ENCODE peak calls at places on chromosome 20, in eight cellular contexts. Q is thyroid gland, A is ascending aorta, J is BJ, E is choroid plexus epithelial cell, P is omental fat pad, K is fibroblast of lung, L is progenitor cell of endocrine pancreas. V is an unnamed sample.

GRCh38 chr20:54197621-54198604 is 10.0 kb upstream of the PFDN4 start:
- DNase-seq in Q (peak), A (no peak), J (no peak), E (peak), P (no peak), K (peak), L (no peak), V (peak)

GRCh38 chr20:61443541-61444126 is 191.6 kb downstream of the CDH4 start:
- DNase-seq in Q (no peak), A (no peak), J (no peak), E (no peak), P (no peak), K (peak), L (no peak), V (no peak)

GRCh38 chr20:60297649-60298048 is 339.4 kb downstream of the CDH26 start:
- DNase-seq in Q (peak), A (no peak), J (no peak), E (no peak), P (no peak), K (no peak), L (no peak), V (no peak)

GRCh38 chr20:33006776-33007375 is 628 bp upstream of the BPIFB2 start:
- DNase-seq in Q (no peak), A (no peak), J (no peak), E (no peak), P (no peak), K (no peak), L (no peak), V (no peak)

GRCh38 chr20:3712279-3712873 is at the start of gene SIGLEC1:
- DNase-seq in Q (no peak), A (peak), J (no peak), E (no peak), P (no peak), K (no peak), L (no peak), V (peak)

GRCh38 chr20:18527339-18527738 is 19.6 kb downstream of the SEC23B start:
- DNase-seq in Q (no peak), A (no peak), J (no peak), E (no peak), P (no peak), K (no peak), L (no peak), V (no peak)

GRCh38 chr20:32574296-32575226 is 10.6 kb downstream of the NOL4L start:
- DNase-seq in Q (no peak), A (no peak), J (peak), E (peak), P (no peak), K (peak), L (no peak), V (peak)

GRCh38 chr20:38434310-38434741 is 802 bp downstream of the SNHG17 start:
- DNase-seq in Q (peak), A (no peak), J (no peak), E (peak), P (no peak), K (peak), L (no peak), V (peak)

GRCh38 chr20:25408170-25408547 is 686 bp downstream of the GINS1 start:
- DNase-seq in Q (no peak), A (no peak), J (no peak), E (no peak), P (no peak), K (no peak), L (no peak), V (peak)

GRCh38 chr20:63367446-63368055 is 6.4 kb upstream of the CHRNA4 start:
- DNase-seq in Q (no peak), A (no peak), J (no peak), E (no peak), P (no peak), K (no peak), L (no peak), V (no peak)

GRCh38 chr20:62739581-62740285 is 31.1 kb downstream of the NTSR1 start:
- DNase-seq in Q (peak), A (no peak), J (no peak), E (no peak), P (no peak), K (no peak), L (no peak), V (peak)

GRCh38 chr20:22577515-22578220 is 6.7 kb downstream of the FOXA2 start:
- DNase-seq in Q (no peak), A (no peak), J (no peak), E (no peak), P (no peak), K (no peak), L (no peak), V (no peak)

GRCh38 chr20:5039255-5039657 is 37.9 kb upstream of the SLC23A2 start:
- DNase-seq in Q (no peak), A (no peak), J (no peak), E (no peak), P (no peak), K (no peak), L (no peak), V (peak)

GRCh38 chr20:64051532-64052325 is 2.3 kb upstream of the SOX18 start:
- DNase-seq in Q (peak), A (peak), J (no peak), E (no peak), P (no peak), K (no peak), L (no peak), V (no peak)

GRCh38 chr20:25063546-25063945 is 5.6 kb upstream of the ACSS1 start:
- DNase-seq in Q (no peak), A (no peak), J (no peak), E (no peak), P (no peak), K (no peak), L (no peak), V (no peak)

DNA sequence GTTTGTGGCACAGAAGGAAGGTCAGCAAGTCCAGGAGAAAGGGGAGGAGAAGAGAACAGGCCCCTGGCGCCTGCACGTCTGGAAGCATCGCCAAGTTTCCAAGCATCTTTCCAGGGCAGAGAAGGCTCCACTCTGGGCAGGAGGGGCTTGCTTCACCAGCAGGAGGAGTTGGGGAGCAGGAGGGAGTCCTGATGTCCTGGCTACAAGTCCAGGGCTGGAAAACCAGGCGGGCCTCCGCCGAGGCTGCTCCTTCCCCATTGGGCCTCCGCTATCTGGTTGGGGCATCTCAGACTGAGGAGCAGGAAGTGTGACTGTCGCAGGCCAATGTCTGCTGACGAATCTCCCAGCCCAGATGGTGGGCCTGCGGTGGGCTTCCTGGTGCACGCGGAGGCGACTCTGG is 421.9 kb downstream of the PREX1 start:
- DNase-seq in Q (no peak), A (no peak), J (no peak), E (no peak), P (no peak), K (peak), L (no peak), V (no peak)
- TF ChIP-seq CTCF in Q (no peak), A (no peak), J (no peak), E (peak), P (no peak), K (no peak), L (no peak), V (no peak)

DNA sequence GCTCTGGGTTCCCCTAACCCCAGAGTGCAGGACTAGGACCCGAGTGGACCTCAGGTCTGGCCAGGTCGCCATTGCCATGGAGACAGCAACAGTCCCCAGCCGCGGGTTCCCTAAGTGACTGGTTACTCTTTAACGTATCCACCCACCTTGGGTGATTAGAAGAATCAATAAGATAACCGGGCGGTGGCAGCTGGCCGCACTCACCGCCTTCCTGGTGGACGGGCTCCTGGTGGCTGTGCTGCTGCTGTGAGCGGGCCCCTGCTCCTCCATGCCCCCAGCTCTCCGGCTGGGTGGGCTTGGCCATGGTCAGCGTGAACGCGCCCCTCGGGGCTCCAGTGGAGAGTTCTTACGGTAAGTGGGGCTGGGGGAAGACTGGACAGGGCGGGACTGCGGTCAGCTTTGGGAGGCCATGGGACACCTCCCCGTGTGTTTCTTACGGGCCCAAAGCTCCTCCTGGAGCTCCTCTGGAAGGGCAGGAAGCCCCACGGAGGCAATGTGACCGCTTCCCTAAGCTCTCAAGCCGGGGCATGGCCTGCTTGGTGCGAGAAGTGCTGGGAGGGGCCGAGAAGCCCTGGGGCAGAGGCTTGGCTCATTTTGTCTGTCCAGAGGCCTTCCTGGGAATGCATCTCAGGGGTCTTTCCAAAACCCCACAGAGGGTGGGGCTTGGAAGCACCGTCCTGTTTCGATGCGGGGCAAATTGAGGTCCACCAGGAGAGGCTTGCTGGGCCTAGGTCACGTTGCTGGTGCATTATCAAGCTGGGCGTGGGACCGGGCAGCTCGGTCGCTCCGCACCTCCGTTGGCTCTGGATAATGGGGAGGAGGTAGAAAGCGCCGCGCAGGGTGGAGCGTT is at the start of gene HNF4A:
- DNase-seq in Q (no peak), A (no peak), J (no peak), E (no peak), P (no peak), K (no peak), L (peak), V (no peak)
- TF ChIP-seq CTCF in Q (no peak), A (no peak), J (no peak), E (no peak), P (no peak), K (no peak), L (no peak), V (no peak)

DNA sequence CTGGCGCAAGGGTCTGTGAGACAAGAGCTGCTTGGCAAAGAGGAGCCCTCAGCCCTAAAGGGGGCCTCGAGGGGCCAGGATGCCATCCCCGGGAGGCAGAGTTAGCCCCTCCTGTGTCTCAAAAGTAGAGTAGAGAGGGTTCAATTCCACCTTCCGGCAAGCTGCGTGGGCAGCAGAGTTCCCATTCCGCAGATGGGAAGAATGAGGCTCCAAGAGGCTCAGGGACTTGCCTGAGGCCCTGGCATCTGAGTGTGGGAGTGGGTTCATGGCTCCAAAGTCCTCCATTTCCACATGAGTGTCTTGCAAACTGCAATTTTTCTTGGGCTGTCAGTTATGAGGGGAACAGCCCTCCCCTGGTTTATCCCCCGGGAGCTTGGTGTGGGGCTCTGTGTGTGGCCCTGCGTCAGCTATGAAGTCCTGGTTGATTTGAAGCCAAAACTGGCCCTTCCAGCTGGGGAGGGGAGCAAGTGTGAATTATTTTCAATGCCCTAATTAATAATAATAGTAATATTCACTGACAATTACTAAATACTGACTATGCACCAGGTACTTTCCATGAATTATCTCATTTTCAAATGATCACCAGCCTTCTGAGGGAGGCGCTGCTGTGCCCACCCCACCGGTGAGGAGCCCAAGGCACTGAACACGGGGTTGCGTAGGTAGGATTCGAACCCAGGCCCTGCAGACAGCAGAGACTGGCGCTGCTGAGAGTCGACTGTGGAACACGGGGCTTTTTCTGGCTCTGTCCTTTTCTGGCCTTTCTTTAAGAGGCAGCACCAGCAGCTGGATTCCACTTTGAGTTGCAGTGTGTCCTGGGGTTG is 153.0 kb upstream of the PTPN1 start:
- DNase-seq in Q (no peak), A (no peak), J (no peak), E (no peak), P (no peak), K (no peak), L (no peak), V (no peak)
- TF ChIP-seq CTCF in Q (no peak), A (no peak), J (no peak), E (no peak), P (no peak), K (no peak), L (no peak), V (no peak)

GRCh38 chr20:40892642-40893041 is 136.0 kb upstream of the TOP1 start:
- DNase-seq in Q (no peak), A (no peak), J (no peak), E (no peak), P (no peak), K (no peak), L (no peak), V (no peak)
- TF ChIP-seq CTCF in Q (no peak), A (no peak), J (no peak), E (peak), P (no peak), K (no peak), L (no peak), V (no peak)

GRCh38 chr20:35291654-35292503 is at the start of gene FAM83C:
- DNase-seq in Q (no peak), A (no peak), J (no peak), E (no peak), P (no peak), K (no peak), L (no peak), V (no peak)

GRCh38 chr20:35288325-35289060 is 3.7 kb downstream of the FAM83C start:
- DNase-seq in Q (peak), A (no peak), J (no peak), E (no peak), P (no peak), K (no peak), L (no peak), V (no peak)

GRCh38 chr20:35290887-35291417 is 1.3 kb downstream of the FAM83C start:
- DNase-seq in Q (no peak), A (no peak), J (no peak), E (no peak), P (no peak), K (no peak), L (no peak), V (no peak)

GRCh38 chr20:35292504-35293285 is 470 bp upstream of the FAM83C start:
- DNase-seq in Q (no peak), A (no peak), J (no peak), E (no peak), P (no peak), K (no peak), L (no peak), V (no peak)

DNA sequence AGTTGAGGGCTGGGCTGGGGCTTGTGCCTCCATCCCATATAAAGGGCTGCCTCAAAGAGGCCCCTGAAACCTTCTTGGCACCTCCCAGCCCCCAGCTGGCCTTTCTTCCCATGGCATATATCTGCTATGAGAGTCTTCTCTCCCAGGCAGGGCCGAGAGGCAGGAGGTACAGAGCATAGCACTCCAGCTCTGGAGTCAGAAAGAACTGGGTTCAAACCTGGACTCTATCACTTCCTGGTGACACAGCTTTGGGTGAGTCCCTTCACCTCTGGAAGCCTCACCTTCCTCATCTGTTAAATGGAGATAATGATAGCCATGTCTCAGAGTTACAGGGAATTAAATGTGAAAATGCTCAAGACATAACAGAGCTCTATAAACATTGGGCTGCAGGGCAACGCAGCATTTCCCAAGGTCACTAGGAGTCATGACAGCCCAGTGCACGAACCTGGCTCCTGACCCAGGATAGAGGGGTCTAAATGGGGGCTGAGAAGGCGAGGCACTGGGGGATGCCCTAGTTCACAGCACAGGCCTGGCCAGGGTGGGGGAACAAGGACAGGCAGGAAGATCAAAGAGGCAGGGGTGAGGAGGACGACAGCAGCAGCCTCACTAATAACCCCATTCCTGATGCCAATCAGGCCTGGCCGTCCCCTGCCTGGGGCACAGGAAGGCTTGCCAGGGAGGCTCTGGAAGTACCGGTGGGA is 1.9 kb downstream of the FAM83C start:
- DNase-seq in Q (no peak), A (no peak), J (no peak), E (no peak), P (no peak), K (no peak), L (no peak), V (no peak)
- TF ChIP-seq CTCF in Q (no peak), A (no peak), J (no peak), E (no peak), P (no peak), K (no peak), L (no peak), V (no peak)

GRCh38 chr20:362271-363254 is 15.7 kb downstream of the NRSN2 start:
- DNase-seq in Q (peak), A (peak), J (peak), E (peak), P (peak), K (peak), L (no peak), V (peak)
- TF ChIP-seq CTCF in Q (peak), A (peak), J (peak), E (peak), P (no peak), K (peak), L (no peak), V (no peak)

GRCh38 chr20:19683822-19684221 is 74.2 kb upstream of the RIN2 start:
- DNase-seq in Q (no peak), A (no peak), J (no peak), E (no peak), P (no peak), K (no peak), L (no peak), V (no peak)

GRCh38 chr20:19690462-19690861 is 67.6 kb upstream of the RIN2 start:
- DNase-seq in Q (no peak), A (no peak), J (no peak), E (no peak), P (no peak), K (no peak), L (no peak), V (no peak)

GRCh38 chr20:19692100-19692499 is 66.0 kb upstream of the RIN2 start:
- DNase-seq in Q (no peak), A (no peak), J (no peak), E (peak), P (no peak), K (peak), L (no peak), V (no peak)

GRCh38 chr20:19691125-19691524 is 66.9 kb upstream of the RIN2 start:
- DNase-seq in Q (no peak), A (no peak), J (no peak), E (no peak), P (no peak), K (no peak), L (no peak), V (no peak)

GRCh38 chr20:19688031-19688806 is 69.8 kb upstream of the RIN2 start:
- DNase-seq in Q (peak), A (peak), J (peak), E (peak), P (peak), K (peak), L (peak), V (peak)
- TF ChIP-seq CTCF in Q (peak), A (peak), J (peak), E (peak), P (no peak), K (peak), L (peak), V (peak)